ENCODE peak calls at places on chromosomes 2 and 18, in five cellular contexts. One of them, this sample, is unnamed.
A peak's percentile ranks its signal among the peaks of the same experiment; 100 is the strongest.

GRCh38 chr2:102592601-102593000 is 26.8 kb upstream of the SLC9A2 start:
- DNase-seq in substantia nigra: no peak
- DNase-seq in Kasumi-1: peak; percentile 11
- DNase-seq in EL: peak; percentile 13
- DNase-seq in ovary: no peak
- DNase-seq in this sample: no peak

GRCh38 chr2:79511320-79511951 is 1.4 kb upstream of the CTNNA2 start:
- DNase-seq in substantia nigra: no peak
- DNase-seq in Kasumi-1: peak; percentile 85
- DNase-seq in EL: peak; percentile 21
- DNase-seq in ovary: peak; percentile 14
- DNase-seq in this sample: peak; percentile 52

GRCh38 chr18:76979111-76979751 is 153.4 kb downstream of the MBP start:
- DNase-seq in substantia nigra: peak; percentile 58
- DNase-seq in Kasumi-1: no peak
- DNase-seq in EL: no peak
- DNase-seq in ovary: no peak
- DNase-seq in this sample: no peak

GRCh38 chr2:15189236-15189635 is 371.9 kb downstream of the NBAS start:
- DNase-seq in substantia nigra: peak; percentile 9
- DNase-seq in Kasumi-1: no peak
- DNase-seq in EL: no peak
- DNase-seq in ovary: no peak
- DNase-seq in this sample: no peak

GRCh38 chr2:173664520-173664919 is 300.7 kb downstream of the SP3 start:
- DNase-seq in substantia nigra: no peak
- DNase-seq in Kasumi-1: no peak
- DNase-seq in EL: no peak
- DNase-seq in ovary: no peak
- DNase-seq in this sample: no peak

GRCh38 chr2:134331081-134331480 is 77.2 kb downstream of the MGAT5 start:
- DNase-seq in substantia nigra: no peak
- DNase-seq in Kasumi-1: no peak
- DNase-seq in EL: no peak
- DNase-seq in ovary: no peak
- DNase-seq in this sample: no peak

GRCh38 chr2:150464270-150464669 is 23.2 kb downstream of the RND3 start:
- DNase-seq in substantia nigra: no peak
- DNase-seq in Kasumi-1: peak; percentile 72
- DNase-seq in EL: no peak
- DNase-seq in ovary: no peak
- DNase-seq in this sample: no peak

GRCh38 chr2:98029718-98030222 is 34.0 kb upstream of the TMEM131 start:
- DNase-seq in substantia nigra: no peak
- DNase-seq in Kasumi-1: no peak
- DNase-seq in EL: peak; percentile 31
- DNase-seq in ovary: no peak
- DNase-seq in this sample: peak; percentile 54

GRCh38 chr2:26572589-26572988 is 68.6 kb downstream of the CIB4 start:
- DNase-seq in substantia nigra: no peak
- DNase-seq in Kasumi-1: no peak
- DNase-seq in EL: no peak
- DNase-seq in ovary: no peak
- DNase-seq in this sample: no peak

GRCh38 chr2:8677646-8678592 is 3.9 kb upstream of the ID2 start:
- DNase-seq in substantia nigra: peak; percentile 28
- DNase-seq in Kasumi-1: no peak
- DNase-seq in EL: peak; percentile 75
- DNase-seq in ovary: peak; percentile 73
- DNase-seq in this sample: peak; percentile 58

GRCh38 chr2:240337028-240337427 is 98.4 kb upstream of the GPC1 start:
- DNase-seq in substantia nigra: no peak
- DNase-seq in Kasumi-1: no peak
- DNase-seq in EL: no peak
- DNase-seq in ovary: no peak
- DNase-seq in this sample: no peak

GRCh38 chr2:191612496-191612895 is 65.4 kb upstream of the NABP1 start:
- DNase-seq in substantia nigra: no peak
- DNase-seq in Kasumi-1: no peak
- DNase-seq in EL: peak; percentile 86
- DNase-seq in ovary: no peak
- DNase-seq in this sample: peak; percentile 47

GRCh38 chr2:177530513-177531039 is 138.0 kb downstream of the AGPS start:
- DNase-seq in substantia nigra: no peak
- DNase-seq in Kasumi-1: no peak
- DNase-seq in EL: no peak
- DNase-seq in ovary: no peak
- DNase-seq in this sample: peak; percentile 32

GRCh38 chr2:49113046-49113445 is 41.3 kb downstream of the FSHR start:
- DNase-seq in substantia nigra: no peak
- DNase-seq in Kasumi-1: no peak
- DNase-seq in EL: no peak
- DNase-seq in ovary: no peak
- DNase-seq in this sample: no peak

GRCh38 chr18:77067315-77068061 is 65.1 kb downstream of the MBP start:
- DNase-seq in substantia nigra: no peak
- DNase-seq in Kasumi-1: peak; percentile 55
- DNase-seq in EL: peak; percentile 90
- DNase-seq in ovary: peak; percentile 69
- DNase-seq in this sample: peak; percentile 95

This sample was measured in fibroblast of lung.